ENCODE peak calls at places on chromosomes 1 and 21, in nine cellular contexts. F is GM23338, N is neural progenitor cell, U is Karpas-422, I is MM.1S, O is HepG2, J is HCT116, D is SK-N-SH, K is osteoblast. T is an unnamed sample. For H4K20me1, the result is how much of the 10 kb centered on the place peaks cover.

GRCh38 chr1:201906336-201906735 is 17.6 kb downstream of the SHISA4 start:
- DNase-seq in F (no peak), N (no peak), U (no peak), I (no peak), O (no peak), J (no peak), D (no peak), K (no peak), T (no peak)

GRCh38 chr1:21814241-21814918 is 2.3 kb downstream of the LDLRAD2 start:
- DNase-seq in F (peak), N (peak), U (peak), I (no peak), O (no peak), J (no peak), D (peak), K (peak), T (no peak)

GRCh38 chr1:227886993-227887696 is 60.6 kb downstream of the WNT9A start:
- DNase-seq in F (peak), N (peak), U (peak), I (no peak), O (no peak), J (no peak), D (peak), K (peak), T (peak)

GRCh38 chr1:87820667-87821066 is 492.0 kb downstream of the LMO4 start:
- DNase-seq in F (no peak), N (peak), U (peak), I (no peak), O (no peak), J (no peak), D (no peak), K (no peak), T (no peak)

GRCh38 chr1:156896490-156897033 is 3.0 kb downstream of the PEAR1 start:
- DNase-seq in F (peak), N (peak), U (no peak), I (no peak), O (peak), J (peak), D (peak), K (peak), T (peak)

GRCh38 chr1:109846148-109846547 is 64.5 kb upstream of the CSF1 start:
- DNase-seq in F (no peak), N (peak), U (no peak), I (no peak), O (no peak), J (no peak), D (no peak), K (no peak), T (no peak)

GRCh38 chr1:222592171-222592570 is 2.4 kb upstream of the TAF1A start:
- DNase-seq in F (no peak), N (no peak), U (no peak), I (peak), O (no peak), J (no peak), D (no peak), K (peak), T (peak)

GRCh38 chr1:41358152-41358937 is 2.9 kb upstream of the FOXO6 start:
- DNase-seq in F (peak), N (peak), U (no peak), I (no peak), O (no peak), J (no peak), D (no peak), K (peak), T (peak)

GRCh38 chr1:221284028-221284427 is 404.8 kb downstream of the HLX start:
- DNase-seq in F (no peak), N (no peak), U (no peak), I (peak), O (no peak), J (peak), D (peak), K (peak), T (peak)

GRCh38 chr1:65247419-65248359 is 61.7 kb upstream of the DNAJC6 start:
- DNase-seq in F (no peak), N (no peak), U (no peak), I (no peak), O (no peak), J (no peak), D (peak), K (peak), T (peak)

GRCh38 chr1:99227498-99227897 is 36.8 kb upstream of the PLPPR4 start:
- DNase-seq in F (no peak), N (no peak), U (no peak), I (no peak), O (no peak), J (no peak), D (peak), K (no peak), T (no peak)

GRCh38 chr1:85463666-85464496 is 1.1 kb downstream of the DDAH1 start:
- DNase-seq in F (peak), N (peak), U (no peak), I (no peak), O (peak), J (no peak), D (peak), K (peak), T (peak)

GRCh38 chr1:189657715-189658114 is 819.9 kb downstream of the BRINP3 start:
- DNase-seq in F (no peak), N (no peak), U (no peak), I (no peak), O (peak), J (peak), D (no peak), K (no peak), T (no peak)

GRCh38 chr1:167770127-167770526 is 48.3 kb downstream of the MPZL1 start:
- DNase-seq in F (peak), N (peak), U (no peak), I (no peak), O (no peak), J (no peak), D (no peak), K (no peak), T (no peak)

GRCh38 chr1:151583796-151584195 is 28.1 kb upstream of the SNX27 start:
- DNase-seq in F (no peak), N (no peak), U (no peak), I (no peak), O (no peak), J (no peak), D (no peak), K (no peak), T (no peak)

GRCh38 chr1:233433436-233434213 is 106.1 kb downstream of the MAP3K21 start:
- DNase-seq in F (peak), N (no peak), U (no peak), I (no peak), O (no peak), J (no peak), D (no peak), K (no peak), T (peak)

GRCh38 chr1:115925511-115925910 is 50.8 kb upstream of the SLC22A15 start:
- DNase-seq in F (no peak), N (no peak), U (no peak), I (no peak), O (no peak), J (no peak), D (no peak), K (no peak), T (no peak)

GRCh38 chr1:70934197-70934961 is 113.2 kb downstream of the PTGER3 start:
- DNase-seq in F (no peak), N (no peak), U (no peak), I (no peak), O (no peak), J (no peak), D (no peak), K (no peak), T (no peak)

GRCh38 chr1:13702425-13703127 is 2.6 kb downstream of the PRDM2 start:
- DNase-seq in F (no peak), N (no peak), U (no peak), I (no peak), O (no peak), J (no peak), D (no peak), K (no peak), T (no peak)

GRCh38 chr1:84582802-84583587 is 8.8 kb upstream of the CTBS start:
- DNase-seq in F (no peak), N (peak), U (peak), I (peak), O (peak), J (no peak), D (peak), K (no peak), T (peak)

GRCh38 chr1:100624886-100625430 is 87.0 kb downstream of the GPR88 start:
- DNase-seq in F (no peak), N (no peak), U (no peak), I (no peak), O (no peak), J (no peak), D (no peak), K (no peak), T (no peak)

GRCh38 chr1:54230507-54231339 is 30.8 kb downstream of the MRPL37 start:
- DNase-seq in F (no peak), N (no peak), U (no peak), I (no peak), O (no peak), J (no peak), D (peak), K (peak), T (no peak)

GRCh38 chr1:54869173-54869851 is 17.7 kb downstream of the DHCR24 start:
- DNase-seq in F (no peak), N (no peak), U (no peak), I (no peak), O (peak), J (no peak), D (no peak), K (no peak), T (no peak)

GRCh38 chr1:20726107-20726911 is 6.2 kb downstream of the SH2D5 start:
- DNase-seq in F (no peak), N (no peak), U (no peak), I (no peak), O (no peak), J (no peak), D (peak), K (peak), T (no peak)

GRCh38 chr1:29542476-29543015 is 306.2 kb downstream of the PTPRU start:
- DNase-seq in F (no peak), N (no peak), U (no peak), I (no peak), O (no peak), J (no peak), D (no peak), K (no peak), T (no peak)

GRCh38 chr21:26469789-26470188 is 103.3 kb downstream of the CYYR1 start:
- DNase-seq in F (no peak), N (no peak), U (no peak), I (no peak), O (no peak), J (no peak), D (no peak), K (peak), T (peak)

GRCh38 chr21:44969965-44970755 is 30.3 kb downstream of the SLX9 start:
- DNase-seq in F (no peak), N (no peak), U (no peak), I (no peak), O (no peak), J (no peak), D (no peak), K (peak), T (peak)

GRCh38 chr1:103371234-103371633 is 154.3 kb upstream of the RNPC3 start:
- DNase-seq in F (no peak), N (no peak), U (no peak), I (no peak), O (no peak), J (no peak), D (no peak), K (no peak), T (no peak)

GRCh38 chr1:117171900-117172501 is 38.7 kb downstream of the VTCN1 start:
- DNase-seq in F (peak), N (peak), U (no peak), I (no peak), O (peak), J (no peak), D (no peak), K (peak), T (peak)

GRCh38 chr1:192491804-192492554 is 83.6 kb upstream of the RGS1 start:
- DNase-seq in F (no peak), N (peak), U (no peak), I (no peak), O (no peak), J (no peak), D (no peak), K (peak), T (no peak)

DNA sequence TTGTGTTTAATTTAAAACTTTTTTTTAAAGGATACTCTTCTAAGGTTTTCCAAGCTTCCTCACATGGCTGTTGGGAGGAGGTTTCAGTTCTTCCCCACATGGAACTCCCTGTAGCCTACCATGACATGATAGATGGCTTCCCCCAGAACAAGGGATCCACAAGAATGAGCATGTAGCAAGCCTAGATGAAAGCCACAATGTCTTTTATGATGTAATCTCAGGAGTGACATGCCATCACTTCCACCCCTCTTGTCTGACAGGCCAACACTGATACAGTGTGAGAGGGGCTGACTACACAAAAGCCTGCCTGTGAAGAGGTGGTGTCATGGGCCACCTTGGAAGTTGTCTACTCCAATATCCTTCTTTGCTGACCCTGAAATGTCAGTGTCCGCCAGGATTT is 32.0 kb downstream of the CD34 start:
- DNase-seq in F (no peak), N (no peak), U (no peak), I (no peak), O (no peak), J (no peak), D (no peak), K (no peak), T (no peak)
- H2AFZ ChIP-seq in F (no peak), N (no peak), U (no peak), I (no peak), O (no peak), J (no peak), D (no peak), K (no peak), T (no peak)

DNA sequence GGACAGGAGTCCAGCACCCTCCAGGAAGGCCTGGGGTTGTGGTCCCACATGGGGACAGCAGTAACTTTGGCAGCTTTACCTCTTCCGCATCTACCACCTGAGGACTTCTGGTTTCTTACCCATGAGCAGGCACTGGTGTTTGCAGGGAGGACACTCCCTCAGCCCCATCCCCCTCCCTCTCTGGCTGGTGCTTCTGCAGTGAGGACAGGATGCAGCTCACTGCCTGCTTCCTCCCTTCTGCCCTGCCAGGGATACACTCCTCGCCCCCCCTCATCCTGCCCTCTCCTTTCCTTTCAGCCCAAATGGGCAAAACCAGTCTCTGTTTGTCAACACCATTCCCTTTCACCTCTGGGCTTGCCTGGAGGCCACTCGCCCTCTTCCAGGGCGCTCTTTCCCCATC is 62.4 kb downstream of the KIRREL1 start:
- DNase-seq in F (peak), N (no peak), U (no peak), I (no peak), O (no peak), J (no peak), D (no peak), K (no peak), T (no peak)
- H4K20me1 ChIP-seq in F (under half), N (half or more), U (under half), I (under half), O (under half), J (under half), D (half or more), K (half or more), T (under half)

DNA sequence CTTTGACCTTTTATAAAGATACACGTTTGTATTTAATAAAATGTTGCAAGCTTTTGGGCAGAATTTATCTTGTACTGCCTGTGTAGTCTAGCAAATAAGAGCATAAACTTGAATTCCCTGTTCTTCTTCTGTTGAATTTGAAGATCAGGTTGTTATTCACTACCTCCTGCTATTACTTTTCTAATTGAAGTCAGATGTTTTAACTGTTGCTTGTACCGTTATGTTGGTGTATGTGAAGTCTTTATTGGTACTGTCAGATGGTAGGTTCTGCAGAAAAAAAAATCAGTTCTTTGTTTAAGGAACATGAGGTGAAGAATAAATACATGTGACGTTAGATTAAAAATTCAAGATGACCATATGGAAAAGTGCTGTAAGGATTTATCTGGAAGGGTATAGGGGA is 69.1 kb downstream of the DYRK1A start:
- DNase-seq in F (no peak), N (no peak), U (no peak), I (no peak), O (no peak), J (no peak), D (no peak), K (no peak), T (no peak)
- H3K4me3 ChIP-seq in F (no peak), N (peak), U (no peak), I (no peak), O (no peak), J (no peak), D (no peak), K (no peak), T (no peak)

GRCh38 chr1:47190807-47191206 is 971 bp upstream of the PDZK1IP1 start:
- DNase-seq in F (no peak), N (no peak), U (no peak), I (no peak), O (no peak), J (no peak), D (no peak), K (no peak), T (no peak)
- H2AFZ ChIP-seq in F (no peak), N (no peak), U (no peak), I (no peak), O (no peak), J (no peak), D (no peak), K (no peak), T (no peak)

DNA sequence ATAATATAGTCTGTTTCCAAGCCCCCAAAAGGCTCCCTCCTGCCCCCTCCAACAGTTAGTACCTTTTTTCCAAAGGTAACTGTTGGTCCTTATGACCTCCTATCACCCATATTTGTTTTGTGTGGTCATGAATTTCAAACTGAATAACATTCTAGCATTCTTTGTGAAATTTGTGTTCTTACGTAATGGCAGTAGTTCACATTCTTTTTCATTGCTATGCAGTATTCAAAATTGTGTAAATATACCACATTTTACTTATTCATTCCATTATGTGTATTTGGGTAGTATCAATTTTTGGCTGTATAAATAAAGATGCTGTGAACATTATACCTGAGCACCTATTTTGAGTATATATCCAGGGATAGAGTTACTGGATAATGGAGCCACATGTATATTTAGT is 13.4 kb downstream of the RNF11 start:
- DNase-seq in F (no peak), N (no peak), U (no peak), I (no peak), O (peak), J (no peak), D (no peak), K (no peak), T (no peak)
- H4K20me1 ChIP-seq in F (under half), N (half or more), U (under half), I (under half), O (under half), J (under half), D (half or more), K (half or more), T (under half)

DNA sequence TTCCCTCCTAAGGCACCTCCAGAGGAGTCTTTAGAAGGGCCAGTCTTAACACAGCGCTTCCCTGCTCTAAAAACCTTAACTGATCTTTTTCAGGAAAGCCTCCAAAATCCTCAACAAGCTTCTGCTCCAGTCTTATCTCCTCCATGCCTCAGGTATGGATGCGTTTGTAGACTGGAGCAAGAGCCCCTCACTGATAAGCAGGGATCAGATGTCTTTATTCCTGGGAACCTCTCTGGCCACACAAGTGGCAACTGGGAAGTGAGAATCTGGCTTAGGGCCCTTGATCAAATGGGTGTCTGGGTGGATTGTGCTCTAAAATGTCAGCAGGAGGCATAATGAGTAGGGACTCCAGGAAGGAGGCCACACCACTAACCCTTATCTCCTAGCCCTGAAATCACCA is 1.4 kb downstream of the ZBTB8A start:
- DNase-seq in F (peak), N (peak), U (peak), I (no peak), O (no peak), J (no peak), D (peak), K (no peak), T (no peak)
- H3K4me3 ChIP-seq in F (peak), N (peak), U (no peak), I (peak), O (no peak), J (peak), D (peak), K (peak), T (peak)

DNA sequence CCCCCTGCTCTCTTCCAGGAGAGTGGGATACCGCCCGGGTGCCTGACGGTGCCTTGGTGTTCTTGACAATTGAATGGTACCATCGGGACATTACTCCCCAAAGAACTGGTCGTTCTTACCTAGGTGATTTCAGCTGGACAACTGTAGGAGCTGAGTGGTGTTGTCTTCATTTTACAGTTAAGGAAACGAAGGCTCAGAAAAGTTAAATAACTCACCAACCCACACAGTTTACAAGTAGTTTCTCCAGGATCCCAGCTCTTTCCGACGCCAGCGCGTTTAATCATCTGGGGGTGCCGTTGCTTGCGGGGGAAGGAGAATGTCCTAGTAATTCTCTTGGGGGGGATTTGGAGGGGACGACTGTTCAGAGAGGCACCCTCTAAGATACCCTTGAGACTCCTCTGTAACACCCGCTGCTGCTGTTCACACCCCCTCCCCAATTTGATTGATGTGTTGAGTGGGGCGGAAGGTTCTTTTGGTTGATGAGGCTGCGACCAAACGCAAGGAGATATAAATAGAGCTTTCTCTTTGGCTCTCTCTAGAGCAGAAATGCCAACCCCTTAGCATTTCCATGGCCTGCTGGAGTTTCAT is 1.8 kb downstream of the PIK3CD start:
- DNase-seq in F (no peak), N (no peak), U (peak), I (no peak), O (no peak), J (no peak), D (no peak), K (peak), T (no peak)
- H2AFZ ChIP-seq in F (no peak), N (no peak), U (no peak), I (no peak), O (no peak), J (no peak), D (no peak), K (no peak), T (no peak)

GRCh38 chr21:34992736-34993135 is 56.4 kb downstream of the RUNX1 start:
- DNase-seq in F (no peak), N (no peak), U (no peak), I (no peak), O (no peak), J (no peak), D (no peak), K (peak), T (peak)
- H4K20me1 ChIP-seq in F (under half), N (under half), U (under half), I (under half), O (under half), J (under half), D (under half), K (under half), T (under half)

T was measured in fibroblast of lung.